ENCODE peak calls at places on chromosome 12, in four cellular contexts. M is sigmoid colon, S is A549, E is PC-3. K is an unnamed sample.

GRCh38 chr12:42625611-42626010 is 36.1 kb upstream of the PRICKLE1 start:
- DNase-seq in S (no peak), E (peak; percentile 51), M (no peak), K (no peak)

GRCh38 chr12:21583587-21583986 is 21.1 kb downstream of the GYS2 start:
- DNase-seq in E (no peak), M (no peak), S (no peak), K (no peak)

GRCh38 chr12:74166096-74166495 is 371.5 kb upstream of the ATXN7L3B start:
- DNase-seq in M (no peak), S (no peak), E (no peak), K (no peak)

GRCh38 chr12:45745861-45746277 is 16.4 kb downstream of the ARID2 start:
- DNase-seq in M (no peak), E (peak; percentile 45), S (peak; percentile 27), K (no peak)

GRCh38 chr12:51832708-51833107 is 15.8 kb downstream of the FIGNL2 start:
- DNase-seq in S (no peak), M (no peak), E (no peak), K (peak; percentile 32)

GRCh38 chr12:93684716-93685115 is 7.5 kb downstream of the CRADD start:
- DNase-seq in S (no peak), M (no peak), E (no peak), K (no peak)

GRCh38 chr12:89370850-89371249 is 18.5 kb upstream of the DUSP6 start:
- DNase-seq in S (no peak), M (no peak), E (peak; percentile 96), K (peak; percentile 79)

GRCh38 chr12:27542628-27543027 is 18.6 kb downstream of the PPFIBP1 start:
- DNase-seq in S (peak; percentile 46), E (no peak), M (no peak), K (peak; percentile 90)

GRCh38 chr12:107332726-107333125 is 239.4 kb upstream of the CRY1 start:
- DNase-seq in E (no peak), S (no peak), M (no peak), K (no peak)

GRCh38 chr12:37543966-37544668 is 772.5 kb upstream of the ALG10B start:
- DNase-seq in M (no peak), S (no peak), E (no peak), K (no peak)

GRCh38 chr12:67430708-67431335 is 161.7 kb downstream of the CAND1 start:
- DNase-seq in E (peak; percentile 19), S (no peak), M (peak; percentile 90), K (peak; percentile 77)

GRCh38 chr12:6104027-6104426 is 20.4 kb downstream of the VWF start:
- DNase-seq in M (no peak), S (no peak), E (no peak), K (no peak)

GRCh38 chr12:132582058-132582420 is 28.3 kb downstream of the LRCOL1 start:
- DNase-seq in E (no peak), M (no peak), S (no peak), K (no peak)

GRCh38 chr12:47767197-47767724 is 5.8 kb upstream of the SLC48A1 start:
- DNase-seq in M (no peak), E (peak; percentile 64), S (peak; percentile 69), K (peak; percentile 57)

GRCh38 chr12:69330475-69331473 is 17.4 kb upstream of the LYZ start:
- DNase-seq in S (no peak), M (no peak), E (peak; percentile 38), K (no peak)

GRCh38 chr12:44077293-44077692 is 241.4 kb downstream of the TMEM117 start:
- DNase-seq in E (no peak), S (no peak), M (no peak), K (no peak)

GRCh38 chr12:99879439-99879838 is 105.3 kb downstream of the ANKS1B start:
- DNase-seq in E (no peak), S (no peak), M (no peak), K (no peak)

GRCh38 chr12:127811988-127812387 is 455.0 kb upstream of the TMEM132C start:
- DNase-seq in E (no peak), M (no peak), S (no peak), K (peak; percentile 1)

GRCh38 chr12:27382924-27383323 is 50.3 kb downstream of the BMAL2 start:
- DNase-seq in E (no peak), S (no peak), M (no peak), K (no peak)

GRCh38 chr12:94173660-94174265 is 25.4 kb downstream of the PLXNC1 start:
- DNase-seq in M (no peak), S (no peak), E (no peak), K (no peak)

GRCh38 chr12:6631549-6631961 is 4.2 kb downstream of the LPAR5 start:
- DNase-seq in S (no peak), E (no peak), M (no peak), K (no peak)

GRCh38 chr12:27293463-27293862 is 39.2 kb upstream of the BMAL2 start:
- DNase-seq in M (no peak), E (no peak), S (no peak), K (peak; percentile 34)

GRCh38 chr12:41846718-41847117 is 298.0 kb downstream of the GXYLT1 start:
- DNase-seq in S (no peak), E (no peak), M (no peak), K (no peak)

GRCh38 chr12:90322006-90322405 is 613.4 kb upstream of the ATP2B1 start:
- DNase-seq in E (no peak), S (no peak), M (no peak), K (no peak)

GRCh38 chr12:130568546-130568945 is 147.6 kb downstream of the RIMBP2 start:
- DNase-seq in E (no peak), M (no peak), S (no peak), K (no peak)

GRCh38 chr12:52856787-52857186 is 8.0 kb upstream of the KRT78 start:
- DNase-seq in E (no peak), M (no peak), S (no peak), K (no peak)

GRCh38 chr12:108318472-108319275 is 20.4 kb downstream of the CMKLR1 start:
- DNase-seq in E (no peak), M (no peak), S (no peak), K (no peak)

GRCh38 chr12:58378038-58378437 is 436.7 kb downstream of the ATP23 start:
- DNase-seq in E (no peak), M (no peak), S (no peak), K (peak; percentile 63)

GRCh38 chr12:123453165-123453564 is 4.8 kb upstream of the SNRNP35 start:
- DNase-seq in S (no peak), M (no peak), E (no peak), K (no peak)

GRCh38 chr12:124279846-124280360 is 15.0 kb upstream of the RFLNA start:
- DNase-seq in E (no peak), S (no peak), M (no peak), K (no peak)

GRCh38 chr12:62519043-62519442 is 52.4 kb downstream of the MON2 start:
- DNase-seq in M (no peak), S (no peak), E (no peak), K (no peak)

GRCh38 chr12:120041386-120042231 is 52.6 kb downstream of the BICDL1 start:
- DNase-seq in E (no peak), M (no peak), S (no peak), K (no peak)

DNA sequence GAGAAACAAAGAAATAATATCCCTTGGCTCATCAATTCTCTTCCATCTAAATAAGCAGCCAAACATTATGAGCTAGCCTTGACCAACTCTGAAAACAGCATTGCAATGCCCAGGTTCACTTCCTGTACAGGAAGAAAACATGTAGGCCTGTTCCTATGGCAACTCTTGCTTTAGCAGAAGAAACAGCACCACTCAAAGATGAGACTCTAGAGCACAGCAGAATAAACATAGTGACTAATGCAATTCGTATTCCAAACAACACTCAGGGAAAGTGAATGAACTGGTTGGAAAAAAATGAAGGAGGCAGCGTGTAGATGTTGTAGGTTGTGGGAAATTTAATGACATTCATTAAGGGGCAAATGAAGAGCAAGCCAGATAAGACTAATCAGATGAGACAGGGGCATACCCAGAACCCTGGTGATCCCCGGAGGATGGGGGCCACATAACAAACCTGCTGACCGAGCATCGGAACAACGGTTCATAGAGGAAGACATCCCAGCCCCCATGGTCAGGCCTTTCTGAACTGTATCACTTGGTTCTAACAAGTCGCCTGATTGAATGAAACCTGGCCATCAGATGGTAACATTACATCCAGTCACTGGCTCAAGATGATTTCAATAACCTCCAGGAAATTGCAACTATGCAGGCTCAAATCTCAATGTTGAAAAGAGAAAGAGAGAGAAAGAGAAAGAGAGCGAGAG is 9.0 kb downstream of the ARHGDIB start:
- DNase-seq in M (no peak), E (peak; percentile 90), S (peak; percentile 87), K (no peak)
- H3K4me3 ChIP-seq in M (no peak overlapping the region), E (peak overlapping the region; percentile 14), S (no peak overlapping the region), K (no peak overlapping the region)

GRCh38 chr12:32680787-32681186 is 1.7 kb downstream of the DNM1L start:
- DNase-seq in M (no peak), S (no peak), E (no peak), K (no peak)
- H3K27ac ChIP-seq in M (peak overlapping the region; percentile 99), S (peak overlapping the region; percentile 3), E (no peak overlapping the region), K (peak overlapping the region; percentile 87)

DNA sequence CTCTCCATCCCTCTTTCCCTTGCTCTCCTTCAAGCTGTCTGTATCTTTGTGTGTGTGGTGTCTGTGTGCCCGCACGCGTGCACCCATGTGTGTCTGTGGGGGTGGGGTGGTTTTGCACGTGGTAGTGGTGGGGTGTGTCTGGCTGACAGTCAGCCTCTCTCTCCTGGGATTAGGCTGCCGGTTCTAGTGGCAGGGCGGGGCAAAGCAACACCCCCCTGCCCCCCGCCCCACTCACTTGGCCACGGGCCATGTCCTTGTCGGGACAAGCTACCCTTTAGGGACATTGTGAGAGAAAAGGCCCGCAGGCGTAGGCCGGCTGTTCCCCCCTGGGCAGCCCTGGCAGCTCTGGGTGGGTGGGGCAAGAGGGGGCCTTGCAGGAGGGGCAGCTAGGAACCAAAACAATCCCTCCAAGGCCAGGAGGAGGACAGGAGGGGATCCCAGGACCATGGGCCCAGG is 182.6 kb downstream of the ALG10 start:
- DNase-seq in M (no peak), E (no peak), S (no peak), K (no peak)
- H3K9me3 ChIP-seq in M (no peaks in the 10 kb centered on the region), E (no peaks in the 10 kb centered on the region), S (no peaks in the 10 kb centered on the region), K (no peaks in the 10 kb centered on the region)

DNA sequence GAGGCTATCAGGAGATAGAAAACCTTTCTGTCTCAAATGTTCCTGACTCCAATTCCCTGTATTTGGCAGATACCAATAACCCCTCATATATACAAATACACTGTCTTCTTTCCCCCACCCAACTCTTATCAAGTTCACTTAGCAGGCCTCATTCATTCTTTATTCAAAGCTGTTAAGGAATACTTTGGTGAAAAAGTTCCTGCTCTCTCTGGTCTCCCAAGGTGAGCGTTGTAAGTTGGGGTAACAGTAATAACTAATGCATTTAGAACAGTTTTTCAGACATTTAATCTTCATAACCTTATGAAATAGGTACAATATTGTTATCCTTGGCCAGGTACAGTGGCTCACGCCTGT is 3.9 kb upstream of the GDF11 start:
- DNase-seq in E (no peak), S (no peak), M (no peak), K (no peak)
- H3K4me3 ChIP-seq in E (peak overlapping the region; percentile 82), S (peak overlapping the region; percentile 45), M (peak overlapping the region; percentile 54), K (peak overlapping the region; percentile 64)

GRCh38 chr12:32102234-32102633 is 4.4 kb upstream of the BICD1 start:
- DNase-seq in S (no peak), M (no peak), E (no peak), K (no peak)

GRCh38 chr12:32098112-32098511 is 8.5 kb upstream of the BICD1 start:
- DNase-seq in M (no peak), E (no peak), S (no peak), K (no peak)

GRCh38 chr12:32100888-32101287 is 5.8 kb upstream of the BICD1 start:
- DNase-seq in S (no peak), E (no peak), M (no peak), K (no peak)

GRCh38 chr12:32104572-32105355 is 1.9 kb upstream of the BICD1 start:
- DNase-seq in E (no peak), S (no peak), M (no peak), K (no peak)

GRCh38 chr12:32100361-32100760 is 6.3 kb upstream of the BICD1 start:
- DNase-seq in S (no peak), M (no peak), E (no peak), K (no peak)
- H3K27ac ChIP-seq in S (no peak overlapping the region), M (no peak overlapping the region), E (no peak overlapping the region), K (no peak overlapping the region)

K was measured in cardiac muscle cell.